ENCODE peak calls at places on chromosomes 12 and 14, in eight cellular contexts. P is heart left ventricle, B is cardiac muscle cell, N is left ventricle myocardium inferior, O is left lung, C is Panc1, G is endodermal cell, W is uterus. R is an unnamed sample.

GRCh38 chr12:90896164-90896563 is 58.8 kb downstream of the CCER1 start:
- DNase-seq in P (no peak), C (no peak), N (no peak), O (no peak), B (no peak), G (peak), W (no peak), R (no peak)

GRCh38 chr14:102749833-102750775 is 27.1 kb upstream of the TRAF3 start:
- DNase-seq in O (peak), W (no peak), B (no peak), C (no peak), G (no peak), P (no peak), N (no peak), R (no peak)

GRCh38 chr14:92880851-92881250 is 42.1 kb upstream of the CHGA start:
- DNase-seq in W (no peak), B (peak), P (no peak), O (no peak), G (peak), N (no peak), C (no peak), R (no peak)

GRCh38 chr12:863285-863684 is 86.2 kb downstream of the RAD52 start:
- DNase-seq in C (no peak), O (no peak), B (no peak), P (no peak), G (no peak), N (no peak), W (no peak), R (no peak)

GRCh38 chr12:26803552-26803951 is 29.4 kb downstream of the ITPR2 start:
- DNase-seq in N (no peak), P (no peak), B (no peak), C (no peak), O (no peak), W (no peak), G (no peak), R (no peak)

GRCh38 chr12:13559318-13559978 is 362.9 kb downstream of the EMP1 start:
- DNase-seq in O (no peak), B (no peak), G (no peak), N (no peak), W (no peak), C (no peak), P (no peak), R (no peak)

GRCh38 chr12:90163975-90164374 is 455.3 kb upstream of the ATP2B1 start:
- DNase-seq in W (no peak), B (no peak), N (no peak), G (peak), P (no peak), C (no peak), O (no peak), R (no peak)

GRCh38 chr14:57714487-57714899 is 151.4 kb downstream of the SLC35F4 start:
- DNase-seq in O (no peak), C (no peak), B (no peak), N (no peak), G (peak), W (no peak), P (no peak), R (no peak)

GRCh38 chr12:66881401-66881800 is 202.5 kb upstream of the GRIP1 start:
- DNase-seq in G (no peak), P (no peak), B (no peak), W (no peak), O (no peak), C (no peak), N (no peak), R (no peak)

GRCh38 chr14:73958591-73958990 is 8.5 kb downstream of the COQ6 start:
- DNase-seq in W (no peak), G (no peak), O (no peak), N (no peak), P (no peak), B (no peak), C (no peak), R (no peak)

GRCh38 chr12:13870255-13870654 is 111.1 kb downstream of the GRIN2B start:
- DNase-seq in C (no peak), W (no peak), G (no peak), B (no peak), P (no peak), N (no peak), O (no peak), R (no peak)

GRCh38 chr14:77041837-77042557 is 13.5 kb upstream of the IRF2BPL start:
- DNase-seq in O (no peak), W (peak), C (no peak), P (peak), N (peak), G (no peak), B (peak), R (no peak)

GRCh38 chr14:54669759-54670630 is 103.1 kb downstream of the SAMD4A start:
- DNase-seq in P (no peak), N (no peak), B (no peak), O (no peak), C (no peak), G (no peak), W (peak), R (peak)

GRCh38 chr12:95548056-95548538 is 3.2 kb downstream of the USP44 start:
- DNase-seq in C (no peak), B (peak), N (peak), P (peak), O (peak), W (peak), G (peak), R (peak)

GRCh38 chr12:6373022-6373787 is 2.2 kb downstream of the SCNN1A start:
- DNase-seq in N (no peak), O (no peak), G (no peak), P (no peak), B (no peak), C (no peak), W (no peak), R (no peak)

GRCh38 chr12:127165567-127166392 is 1101.2 kb upstream of the TMEM132C start:
- DNase-seq in B (peak), N (peak), C (no peak), W (peak), G (peak), O (peak), P (peak), R (peak)

GRCh38 chr12:40693503-40693863 is 1.2 kb downstream of the CNTN1 start:
- DNase-seq in B (peak), W (peak), O (no peak), P (no peak), G (peak), N (no peak), C (no peak), R (no peak)

GRCh38 chr12:105672171-105672570 is 341.7 kb downstream of the C12orf75 start:
- DNase-seq in C (no peak), O (no peak), P (no peak), G (no peak), B (no peak), W (no peak), N (peak), R (no peak)

GRCh38 chr14:74836251-74836957 is 39.5 kb downstream of the PROX2 start:
- DNase-seq in N (no peak), W (no peak), P (no peak), G (no peak), C (no peak), O (no peak), B (no peak), R (no peak)

GRCh38 chr12:58639323-58639934 is 280.9 kb downstream of the LRIG3 start:
- DNase-seq in W (no peak), B (no peak), C (no peak), P (no peak), O (no peak), G (no peak), N (no peak), R (no peak)

GRCh38 chr14:92728781-92729364 is 19.6 kb downstream of the LGMN start:
- DNase-seq in W (no peak), B (peak), C (no peak), N (no peak), P (no peak), O (no peak), G (no peak), R (peak)

GRCh38 chr12:124665516-124665915 is 98.1 kb upstream of the NCOR2 start:
- DNase-seq in O (no peak), C (no peak), P (no peak), B (no peak), W (no peak), N (no peak), G (no peak), R (no peak)

GRCh38 chr12:20211537-20211936 is 156.8 kb upstream of the PDE3A start:
- DNase-seq in G (no peak), P (no peak), W (no peak), O (no peak), N (no peak), B (no peak), C (no peak), R (no peak)

GRCh38 chr12:123949118-123949774 is 23.4 kb downstream of the CCDC92 start:
- DNase-seq in C (no peak), W (no peak), N (no peak), P (no peak), G (no peak), O (no peak), B (no peak), R (no peak)

GRCh38 chr12:53940448-53941014 is 1.9 kb downstream of the HOXC13 start:
- DNase-seq in N (no peak), W (no peak), C (no peak), P (no peak), O (no peak), B (no peak), G (peak), R (no peak)

GRCh38 chr14:55398679-55399078 is 13.0 kb downstream of the ATG14 start:
- DNase-seq in W (peak), N (no peak), B (no peak), P (peak), O (no peak), C (peak), G (no peak), R (peak)

GRCh38 chr14:79016828-79017505 is 846.8 kb downstream of the NRXN3 start:
- DNase-seq in B (no peak), W (no peak), O (no peak), C (no peak), N (no peak), P (no peak), G (no peak), R (no peak)

GRCh38 chr14:23929822-23930294 is 23.7 kb upstream of the DHRS4 start:
- DNase-seq in O (no peak), P (peak), N (peak), B (peak), W (peak), C (peak), G (peak), R (peak)

GRCh38 chr14:78222746-78223145 is 52.6 kb downstream of the NRXN3 start:
- DNase-seq in G (no peak), C (no peak), O (no peak), B (no peak), P (no peak), W (no peak), N (no peak), R (no peak)

GRCh38 chr12:108846320-108846719 is 11.1 kb downstream of the SSH1 start:
- DNase-seq in W (no peak), P (peak), N (peak), G (no peak), B (no peak), C (no peak), O (no peak), R (no peak)

GRCh38 chr12:42421844-42422779 is 96.1 kb downstream of the PPHLN1 start:
- DNase-seq in G (no peak), C (no peak), P (no peak), O (no peak), B (no peak), W (no peak), N (no peak), R (no peak)

GRCh38 chr14:59398841-59399240 is 66.3 kb downstream of the GPR135 start:
- DNase-seq in N (no peak), B (no peak), G (no peak), C (no peak), P (no peak), O (no peak), W (no peak), R (no peak)

GRCh38 chr14:88004637-88005036 is 298 bp upstream of the GPR65 start:
- DNase-seq in C (no peak), B (no peak), W (no peak), G (no peak), P (no peak), O (no peak), N (no peak), R (no peak)

GRCh38 chr14:88005050-88005481 is at the start of gene GPR65:
- DNase-seq in N (no peak), C (no peak), W (no peak), O (no peak), P (no peak), G (no peak), B (no peak), R (no peak)

GRCh38 chr14:87999282-87999681 is 5.7 kb upstream of the GPR65 start:
- DNase-seq in N (no peak), W (no peak), P (no peak), G (no peak), O (no peak), C (no peak), B (no peak), R (no peak)

GRCh38 chr14:88005978-88006851 is 1.3 kb downstream of the GPR65 start:
- DNase-seq in W (no peak), P (no peak), O (no peak), N (no peak), G (no peak), B (no peak), C (no peak), R (no peak)

GRCh38 chr14:88002421-88002820 is 2.5 kb upstream of the GPR65 start:
- DNase-seq in N (no peak), P (no peak), W (no peak), O (no peak), G (no peak), C (no peak), B (no peak), R (no peak)
- H3K27ac ChIP-seq in N (no peak), P (no peak), W (no peak), O (peak), G (no peak), C (no peak), B (no peak), R (no peak)

DNA sequence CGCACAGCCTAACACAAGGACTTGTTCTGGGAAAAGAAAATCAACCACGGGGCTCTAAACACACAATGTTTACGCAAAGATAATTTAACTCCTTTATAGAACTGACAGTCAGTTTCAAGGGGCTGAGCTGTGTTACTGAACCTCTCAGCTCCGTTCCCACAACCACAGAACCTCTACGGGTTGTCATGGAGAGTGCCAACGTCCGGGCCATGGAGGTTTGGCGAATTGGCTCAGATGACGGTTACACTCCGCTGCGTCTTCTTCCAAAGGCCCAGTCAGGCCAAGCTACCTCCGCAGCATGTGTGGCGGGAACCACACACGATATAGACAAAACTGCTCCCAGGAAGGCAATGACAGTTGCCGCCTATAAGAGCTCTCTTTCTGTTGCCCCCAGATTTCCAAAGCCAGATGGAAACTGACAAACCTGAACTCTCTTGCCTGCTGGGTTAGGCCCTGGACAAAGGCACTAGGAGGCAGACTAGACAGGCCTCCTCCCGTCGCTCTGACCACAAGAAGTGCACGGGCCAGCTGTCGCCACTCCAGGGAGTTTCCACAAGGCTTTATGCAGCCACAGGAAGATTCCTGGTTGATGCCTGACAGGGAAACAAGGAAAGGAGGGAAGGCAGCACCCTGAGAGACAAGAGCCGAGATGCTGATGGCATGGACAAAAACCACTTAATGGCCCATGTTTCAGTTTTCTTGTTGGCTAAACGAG is 30.3 kb downstream of the CCDC88C start:
- DNase-seq in C (no peak), W (no peak), B (peak), P (no peak), G (no peak), N (no peak), O (no peak), R (no peak)
- TF ChIP-seq CTCF in C (no peak), W (no peak), B (no peak), P (no peak), G (no peak), N (no peak), O (no peak), R (no peak)

GRCh38 chr14:68403794-68404522 is 388.9 kb downstream of the ZFP36L1 start:
- DNase-seq in B (no peak), G (no peak), N (no peak), O (no peak), W (no peak), P (no peak), C (no peak), R (no peak)
- H3K27ac ChIP-seq in B (peak), G (no peak), N (peak), O (peak), W (peak), P (peak), C (no peak), R (peak)

GRCh38 chr14:61080591-61081010 is 99.6 kb downstream of the SLC38A6 start:
- DNase-seq in N (no peak), P (peak), O (no peak), B (no peak), C (no peak), W (no peak), G (peak), R (no peak)
- TF ChIP-seq CTCF in N (no peak), P (no peak), O (no peak), B (no peak), C (no peak), W (no peak), G (no peak), R (no peak)

GRCh38 chr14:36751920-36752319 is 90.3 kb downstream of the PAX9 start:
- DNase-seq in N (no peak), O (no peak), P (no peak), G (no peak), B (no peak), W (no peak), C (no peak), R (no peak)

GRCh38 chr14:36757730-36758286 is 96.1 kb downstream of the PAX9 start:
- DNase-seq in W (no peak), G (no peak), O (no peak), C (no peak), P (no peak), N (no peak), B (no peak), R (no peak)

GRCh38 chr14:36750244-36750643 is 88.6 kb downstream of the PAX9 start:
- DNase-seq in O (no peak), W (no peak), N (no peak), B (no peak), G (no peak), C (no peak), P (no peak), R (no peak)

GRCh38 chr14:36751116-36751515 is 89.5 kb downstream of the PAX9 start:
- DNase-seq in P (no peak), B (no peak), G (no peak), N (no peak), C (no peak), W (no peak), O (no peak), R (no peak)

GRCh38 chr14:36756221-36756620 is 94.6 kb downstream of the PAX9 start:
- DNase-seq in B (no peak), G (no peak), P (no peak), C (no peak), O (peak), N (no peak), W (no peak), R (no peak)
- H3K27ac ChIP-seq in B (no peak), G (no peak), P (no peak), C (no peak), O (no peak), N (no peak), W (no peak), R (no peak)

GRCh38 chr12:120628919-120629318 is 11.5 kb upstream of the CABP1 start:
- DNase-seq in C (no peak), N (no peak), B (peak), G (peak), O (no peak), W (no peak), P (no peak), R (no peak)
- TF ChIP-seq CTCF in C (peak), N (peak), B (peak), G (peak), O (no peak), W (no peak), P (no peak), R (no peak)

DNA sequence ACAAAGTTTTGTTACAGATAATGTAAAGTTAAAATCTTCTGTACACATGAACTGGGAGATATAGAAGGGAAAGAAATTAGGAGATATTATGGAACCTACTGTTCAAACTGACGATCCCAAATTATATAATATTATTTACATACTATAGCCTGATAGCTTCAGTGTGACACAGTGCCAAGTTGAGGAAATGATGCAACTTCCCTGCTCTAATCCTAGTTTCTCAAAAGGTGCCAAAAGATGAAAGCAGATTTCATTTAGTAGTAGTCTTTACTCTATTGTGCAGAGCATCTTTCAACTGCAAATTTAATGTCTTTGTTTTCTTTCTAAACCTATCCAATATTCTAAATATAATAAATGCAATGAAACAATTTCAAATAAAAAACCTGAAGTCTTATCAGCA is 46.9 kb downstream of the COCH start:
- DNase-seq in G (no peak), P (no peak), W (no peak), C (no peak), N (no peak), O (no peak), B (no peak), R (no peak)
- H3K27ac ChIP-seq in G (no peak), P (no peak), W (no peak), C (no peak), N (no peak), O (no peak), B (no peak), R (no peak)